ENCODE peak calls at places on chromosome 6, in ten cellular contexts. V is fibroblast of lung; P is heart right ventricle; E is heart left ventricle; O is H1; Z is CD4-positive, alpha-beta memory T cell; S is gastrocnemius medialis; W is GM23248; X is CD8-positive, alpha-beta memory T cell; M is MM.1S. H is an unnamed sample. For H3K4me1 and H3K9me3, the result is how much of the 10 kb centered on the place peaks cover.

GRCh38 chr6:3280091-3280490 is 21.3 kb downstream of the PSMG4 start:
- DNase-seq in P (no peak), X (no peak), V (no peak), S (no peak), Z (no peak), O (no peak), M (no peak), E (no peak), W (no peak), H (no peak)

GRCh38 chr6:77454386-77454785 is 8.9 kb downstream of the HTR1B start:
- DNase-seq in M (no peak), O (no peak), S (no peak), P (no peak), X (no peak), V (no peak), W (no peak), E (no peak), Z (no peak), H (no peak)

GRCh38 chr6:33935439-33936080 is 131.8 kb upstream of the MLN start:
- DNase-seq in W (no peak), O (no peak), X (no peak), P (no peak), M (no peak), S (no peak), E (no peak), Z (no peak), V (no peak), H (no peak)

GRCh38 chr6:32982702-32983492 is 14.5 kb downstream of the BRD2 start:
- DNase-seq in V (no peak), M (no peak), Z (no peak), E (no peak), W (no peak), O (no peak), S (no peak), X (no peak), P (no peak), H (no peak)

GRCh38 chr6:133185731-133186130 is 55.4 kb upstream of the EYA4 start:
- DNase-seq in Z (no peak), S (no peak), V (no peak), E (no peak), W (no peak), P (no peak), X (no peak), O (no peak), M (no peak), H (no peak)

GRCh38 chr6:28124350-28124970 is at the start of gene ZSCAN16:
- DNase-seq in X (peak), S (peak), O (peak), Z (peak), V (peak), W (peak), M (peak), E (peak), P (peak), H (peak)

GRCh38 chr6:154543638-154544037 is 33.2 kb upstream of the CNKSR3 start:
- DNase-seq in E (no peak), W (no peak), X (no peak), O (no peak), M (no peak), P (no peak), V (peak), S (no peak), Z (no peak), H (no peak)

GRCh38 chr6:165092881-165093595 is 216.4 kb downstream of the C6orf118 start:
- DNase-seq in S (no peak), X (no peak), P (no peak), E (no peak), W (no peak), O (no peak), M (no peak), Z (no peak), V (no peak), H (no peak)

GRCh38 chr6:130903007-130903406 is 75.8 kb downstream of the SMLR1 start:
- DNase-seq in S (no peak), X (no peak), Z (no peak), V (no peak), E (no peak), W (no peak), P (no peak), M (no peak), O (no peak), H (no peak)

GRCh38 chr6:148441454-148441911 is 98.8 kb downstream of the SASH1 start:
- DNase-seq in Z (no peak), W (peak), P (no peak), S (no peak), V (peak), E (no peak), X (no peak), M (no peak), O (no peak), H (no peak)

GRCh38 chr6:169529931-169530761 is 171.7 kb downstream of the WDR27 start:
- DNase-seq in P (no peak), O (no peak), Z (no peak), X (no peak), S (no peak), M (no peak), W (peak), V (peak), E (no peak), H (peak)

GRCh38 chr6:149403534-149403933 is 3.5 kb downstream of the SUMO4 start:
- DNase-seq in W (no peak), X (no peak), E (no peak), Z (no peak), V (no peak), O (no peak), M (no peak), P (no peak), S (no peak), H (no peak)

GRCh38 chr6:105790635-105791034 is 295.5 kb upstream of the PRDM1 start:
- DNase-seq in V (no peak), Z (no peak), M (no peak), P (no peak), S (no peak), W (peak), O (no peak), X (no peak), E (no peak), H (no peak)

GRCh38 chr6:144007779-144008500 is at the start of gene PLAGL1:
- DNase-seq in O (no peak), P (peak), M (no peak), X (no peak), Z (no peak), V (peak), E (peak), S (peak), W (peak), H (peak)

GRCh38 chr6:124926435-124926834 is 35.8 kb upstream of the RNF217 start:
- DNase-seq in E (no peak), W (no peak), S (no peak), M (no peak), O (no peak), X (no peak), Z (no peak), V (no peak), P (no peak), H (no peak)

GRCh38 chr6:124857746-124858145 is 104.5 kb upstream of the RNF217 start:
- DNase-seq in V (no peak), Z (no peak), M (no peak), W (no peak), X (no peak), S (no peak), P (no peak), O (no peak), E (no peak), H (no peak)

GRCh38 chr6:63347599-63347998 is 27.8 kb upstream of the LGSN start:
- DNase-seq in V (peak), Z (no peak), S (no peak), M (no peak), X (no peak), P (no peak), O (no peak), E (no peak), W (peak), H (no peak)

GRCh38 chr6:3825331-3825831 is 23.8 kb upstream of the FAM50B start:
- DNase-seq in Z (no peak), P (peak), E (peak), V (peak), O (peak), M (no peak), S (peak), W (peak), X (no peak), H (peak)

GRCh38 chr6:163860194-163861081 is 445.9 kb downstream of the QKI start:
- DNase-seq in V (peak), M (no peak), P (no peak), S (no peak), O (no peak), W (peak), Z (no peak), X (no peak), E (peak), H (peak)

GRCh38 chr6:63597142-63598000 is 25.1 kb downstream of the LOC128125822 start:
- DNase-seq in W (peak), Z (no peak), S (no peak), P (no peak), E (no peak), O (no peak), M (no peak), V (peak), X (no peak), H (no peak)

GRCh38 chr6:142378138-142378875 is 76.5 kb downstream of the ADGRG6 start:
- DNase-seq in M (no peak), W (peak), X (no peak), Z (no peak), E (no peak), P (peak), V (peak), O (no peak), S (no peak), H (no peak)

DNA sequence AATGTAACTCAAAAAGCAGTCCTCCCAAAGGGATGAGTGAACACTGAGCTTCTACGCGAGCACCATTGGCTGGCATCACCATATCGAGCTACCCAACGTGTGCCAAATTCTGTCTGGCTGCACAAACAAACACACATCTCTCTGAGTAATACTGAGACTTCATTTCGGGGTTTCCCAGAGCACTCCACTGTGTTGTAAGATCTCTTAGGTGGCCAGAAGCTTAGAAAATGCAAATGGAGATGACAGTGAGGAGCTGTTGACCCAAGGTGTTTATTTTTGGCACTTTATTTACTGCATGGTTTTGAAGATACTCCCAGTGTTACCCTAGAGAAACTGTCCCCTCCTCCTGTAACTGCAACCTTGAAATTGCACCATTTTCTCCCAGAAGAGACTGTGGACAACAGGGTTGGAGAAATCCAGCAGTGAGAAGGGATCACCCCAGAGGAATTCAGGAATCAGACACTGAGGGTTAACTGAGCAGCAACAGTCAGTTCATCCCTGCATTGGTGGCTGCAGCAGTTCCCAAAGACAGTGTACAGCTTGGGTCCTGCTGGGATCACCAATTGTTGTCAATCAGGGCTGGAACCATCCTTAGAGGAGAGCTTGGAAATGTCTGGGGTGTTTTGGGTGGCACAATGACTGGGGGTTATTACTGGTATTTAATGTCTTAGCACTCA is 1.0 kb upstream of the RIPOR2 start:
- DNase-seq in M (peak), O (no peak), W (peak), S (no peak), Z (peak), E (no peak), P (no peak), V (peak), X (no peak), H (no peak)
- H3K4me1 ChIP-seq in M (under half), O (under half), W (under half), S (under half), Z (half or more), E (under half), P (under half), V (under half), X (under half), H (under half)

GRCh38 chr6:9634776-9635175 is 780.1 kb downstream of the TFAP2A start:
- DNase-seq in M (no peak), W (no peak), X (no peak), S (no peak), O (no peak), P (no peak), V (no peak), E (no peak), Z (no peak), H (no peak)

GRCh38 chr6:9623228-9623832 is 791.5 kb downstream of the TFAP2A start:
- DNase-seq in M (peak), O (no peak), W (peak), S (no peak), P (no peak), X (no peak), Z (no peak), V (no peak), E (no peak), H (no peak)

GRCh38 chr6:9632026-9632425 is 782.8 kb downstream of the TFAP2A start:
- DNase-seq in E (no peak), P (no peak), S (no peak), W (no peak), M (no peak), Z (no peak), O (no peak), X (no peak), V (no peak), H (no peak)

GRCh38 chr6:9623985-9624384 is 790.9 kb downstream of the TFAP2A start:
- DNase-seq in Z (no peak), E (no peak), S (no peak), X (no peak), M (no peak), V (peak), W (peak), P (no peak), O (no peak), H (no peak)

GRCh38 chr6:9628819-9629218 is 786.1 kb downstream of the TFAP2A start:
- DNase-seq in M (no peak), V (no peak), O (no peak), W (peak), E (no peak), S (no peak), Z (no peak), X (no peak), P (no peak), H (no peak)
- H3K9me3 ChIP-seq in M (under half), V (under half), O (under half), W (under half), E (under half), S (under half), Z (under half), X (under half), P (under half), H (under half)

GRCh38 chr6:108752733-108753392 is 95.4 kb upstream of the ARMC2 start:
- DNase-seq in O (no peak), V (no peak), W (no peak), S (no peak), Z (no peak), M (no peak), P (no peak), E (no peak), X (no peak), H (no peak)

GRCh38 chr6:108755257-108756240 is 92.7 kb upstream of the ARMC2 start:
- DNase-seq in Z (no peak), X (no peak), W (peak), E (no peak), S (no peak), O (no peak), V (peak), P (no peak), M (peak), H (no peak)

GRCh38 chr6:108750801-108751200 is 97.4 kb upstream of the ARMC2 start:
- DNase-seq in E (no peak), Z (no peak), P (no peak), W (no peak), M (no peak), O (no peak), S (no peak), X (no peak), V (no peak), H (no peak)

GRCh38 chr6:108748959-108749358 is 99.3 kb upstream of the ARMC2 start:
- DNase-seq in M (no peak), S (no peak), P (no peak), O (no peak), V (no peak), Z (no peak), X (no peak), W (no peak), E (no peak), H (no peak)

GRCh38 chr6:108751851-108752732 is 96.1 kb upstream of the ARMC2 start:
- DNase-seq in S (no peak), O (no peak), V (no peak), Z (no peak), E (no peak), X (no peak), W (no peak), M (no peak), P (no peak), H (no peak)
- H3K4me1 ChIP-seq in S (under half), O (under half), V (under half), Z (under half), E (under half), X (under half), W (under half), M (under half), P (under half), H (under half)

GRCh38 chr6:46688966-46689335 is 1.3 kb downstream of the TDRD6 start:
- DNase-seq in M (no peak), P (no peak), S (no peak), O (no peak), E (no peak), X (no peak), Z (no peak), W (no peak), V (no peak), H (no peak)

GRCh38 chr6:46688117-46688965 is 656 bp downstream of the TDRD6 start:
- DNase-seq in X (no peak), O (no peak), V (no peak), Z (no peak), E (no peak), M (no peak), S (no peak), P (no peak), W (no peak), H (no peak)

GRCh38 chr6:46689657-46690056 is 2.0 kb downstream of the TDRD6 start:
- DNase-seq in Z (no peak), X (no peak), O (no peak), P (no peak), W (no peak), V (no peak), M (no peak), E (no peak), S (no peak), H (no peak)

GRCh38 chr6:46691052-46691451 is 3.4 kb downstream of the TDRD6 start:
- DNase-seq in P (no peak), S (no peak), M (no peak), O (no peak), W (no peak), E (no peak), V (no peak), Z (no peak), X (no peak), H (no peak)

DNA sequence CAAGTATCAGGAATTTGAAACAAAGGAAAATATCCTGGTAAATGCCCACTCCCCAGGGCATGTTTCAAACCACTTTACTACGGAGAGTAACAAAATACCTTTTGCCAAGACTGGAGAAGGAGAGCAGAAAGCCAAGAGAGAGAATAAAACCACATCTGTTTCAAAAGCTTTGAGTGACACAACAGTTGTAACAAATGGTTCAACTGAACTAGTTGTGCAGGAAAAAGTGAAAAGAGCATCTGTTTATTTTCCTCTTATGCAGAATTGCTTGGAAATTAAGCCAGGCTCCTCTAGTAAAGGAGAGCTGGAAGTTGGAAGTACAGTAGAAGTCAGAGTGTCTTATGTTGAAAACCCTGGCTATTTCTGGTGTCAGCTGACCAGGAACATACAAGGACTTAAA is 2.4 kb downstream of the TDRD6 start:
- DNase-seq in X (no peak), S (no peak), P (no peak), M (no peak), E (no peak), V (no peak), O (no peak), Z (no peak), W (no peak), H (no peak)
- H3K9me3 ChIP-seq in X (under half), S (under half), P (under half), M (under half), E (under half), V (under half), O (under half), Z (under half), W (under half), H (under half)

GRCh38 chr6:156789081-156789943 is 12.1 kb downstream of the ARID1B start:
- DNase-seq in V (no peak), W (no peak), S (no peak), M (no peak), O (no peak), P (no peak), X (no peak), Z (no peak), E (no peak), H (no peak)

GRCh38 chr6:156793224-156793623 is 16.0 kb downstream of the ARID1B start:
- DNase-seq in M (no peak), X (no peak), W (no peak), S (no peak), P (no peak), V (no peak), Z (no peak), E (no peak), O (no peak), H (no peak)

GRCh38 chr6:156791261-156791850 is 14.2 kb downstream of the ARID1B start:
- DNase-seq in X (no peak), S (no peak), W (peak), Z (peak), P (no peak), O (no peak), E (no peak), M (no peak), V (peak), H (no peak)

GRCh38 chr6:156787569-156788492 is 10.7 kb downstream of the ARID1B start:
- DNase-seq in V (peak), O (no peak), W (peak), X (no peak), P (no peak), S (no peak), M (no peak), E (no peak), Z (no peak), H (no peak)

DNA sequence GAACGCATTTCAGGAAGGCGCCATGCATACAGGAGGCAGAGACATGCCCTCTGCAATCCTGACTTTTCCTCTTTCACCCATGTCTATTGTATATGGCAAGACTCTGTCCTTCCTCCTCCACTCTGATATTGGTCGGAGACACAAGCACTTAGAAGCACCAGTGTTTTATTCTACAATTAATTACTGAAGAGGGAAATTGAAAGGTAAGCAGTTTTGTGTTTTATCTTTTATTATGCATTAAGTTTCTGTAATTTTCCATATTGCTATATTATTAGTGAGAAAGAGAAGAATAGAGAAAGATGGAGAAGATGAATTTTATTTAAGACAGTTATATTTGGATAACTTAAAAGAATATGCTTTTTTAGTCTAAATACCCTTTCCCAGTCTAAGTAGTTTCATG is 13.5 kb downstream of the ARID1B start:
- DNase-seq in W (no peak), O (no peak), Z (no peak), P (no peak), S (no peak), X (no peak), M (no peak), V (no peak), E (no peak), H (no peak)
- H3K4me1 ChIP-seq in W (under half), O (under half), Z (half or more), P (under half), S (half or more), X (half or more), M (under half), V (under half), E (under half), H (half or more)

H was measured in psoas muscle.